ENCODE peak calls at places on chromosomes 12 and 14, in eight cellular contexts. M is naive B cell, K is WTC11, C is NCI-H748 treated with DMSO at 0.1 percent for 48 hours, I is RCC 7860, Y is amniotic stem cell, G is cardiac muscle cell, V is left colon. Z is an unnamed sample.

GRCh38 chr12:946212-946611 is 3.3 kb downstream of the RAD52 start:
- DNase-seq in C (no peak), I (no peak), G (peak; percentile 13), M (no peak), V (no peak), Y (no peak), K (no peak), Z (no peak)

GRCh38 chr12:87618199-87618598 is 411.0 kb downstream of the C12orf50 start:
- DNase-seq in K (no peak), M (no peak), G (peak; percentile 20), I (no peak), Y (no peak), C (no peak), V (no peak), Z (no peak)

GRCh38 chr12:117501470-117501869 is 140.0 kb upstream of the NOS1 start:
- DNase-seq in I (no peak), V (peak; percentile 43), G (peak; percentile 1), C (no peak), M (no peak), Y (no peak), K (no peak), Z (no peak)

GRCh38 chr14:87868920-87869319 is 124.1 kb downstream of the GALC start:
- DNase-seq in G (no peak), M (no peak), Y (no peak), V (no peak), I (peak; percentile 3), K (no peak), C (no peak), Z (peak; percentile 39)

GRCh38 chr12:203462-204260 is 10.3 kb downstream of the SLC6A12 start:
- DNase-seq in C (no peak), M (no peak), Y (no peak), G (peak; percentile 31), K (peak; percentile 59), I (no peak), V (no peak), Z (no peak)

GRCh38 chr12:132561784-132562156 is 48.6 kb downstream of the LRCOL1 start:
- DNase-seq in M (peak; percentile 23), K (peak; percentile 77), C (no peak), Y (no peak), G (no peak), V (no peak), I (no peak), Z (peak; percentile 6)

GRCh38 chr14:60658116-60658515 is 8.8 kb upstream of the SIX1 start:
- DNase-seq in C (peak; percentile 20), G (no peak), Y (no peak), I (no peak), K (no peak), V (no peak), M (no peak), Z (no peak)

GRCh38 chr12:75305412-75306332 is 24.5 kb downstream of the CAPS2 start:
- DNase-seq in G (no peak), C (no peak), I (no peak), Y (no peak), V (no peak), M (no peak), K (no peak), Z (no peak)

GRCh38 chr12:124759841-124760508 is 103.7 kb downstream of the SCARB1 start:
- DNase-seq in M (no peak), Y (no peak), C (no peak), V (no peak), K (no peak), I (no peak), G (no peak), Z (no peak)

GRCh38 chr14:26528415-26529182 is 69.2 kb downstream of the NOVA1 start:
- DNase-seq in V (peak; percentile 31), G (peak; percentile 86), Y (no peak), M (no peak), I (no peak), C (no peak), K (no peak), Z (no peak)

GRCh38 chr12:31931796-31932715 is 27.2 kb upstream of the RESF1 start:
- DNase-seq in V (no peak), K (no peak), Y (no peak), G (no peak), C (no peak), M (no peak), I (no peak), Z (no peak)

GRCh38 chr12:32947203-32947795 is 50.7 kb upstream of the PKP2 start:
- DNase-seq in G (peak; percentile 34), V (no peak), M (no peak), Y (no peak), K (no peak), C (peak; percentile 95), I (peak; percentile 8), Z (peak; percentile 28)

GRCh38 chr12:55931780-55932545 is 1.0 kb downstream of the DGKA start:
- DNase-seq in C (no peak), G (peak; percentile 50), V (peak; percentile 68), M (peak; percentile 25), Y (peak; percentile 16), K (peak; percentile 65), I (no peak), Z (peak; percentile 26)

GRCh38 chr12:118189761-118190181 is 53.8 kb downstream of the PEBP1 start:
- DNase-seq in Y (no peak), I (no peak), V (no peak), C (peak; percentile 59), M (no peak), G (peak; percentile 71), K (peak; percentile 48), Z (peak; percentile 58)

GRCh38 chr12:31922341-31923062 is 36.7 kb upstream of the RESF1 start:
- DNase-seq in I (peak; percentile 70), V (no peak), K (no peak), G (peak; percentile 37), M (no peak), C (no peak), Y (no peak), Z (no peak)

GRCh38 chr12:98490491-98491453 is 24.6 kb upstream of the TMPO start:
- DNase-seq in Y (peak; percentile 71), K (peak; percentile 94), M (peak; percentile 76), I (peak; percentile 78), G (peak; percentile 93), V (peak; percentile 79), C (peak; percentile 85), Z (peak; percentile 97)

GRCh38 chr12:121388421-121388981 is 11.4 kb upstream of the RNF34 start:
- DNase-seq in M (no peak), Y (no peak), I (peak; percentile 15), V (no peak), K (no peak), G (peak; percentile 60), C (no peak), Z (no peak)

GRCh38 chr12:2862876-2863275 is 6.0 kb upstream of the TEX52 start:
- DNase-seq in M (no peak), Y (no peak), G (no peak), C (no peak), K (no peak), I (no peak), V (no peak), Z (no peak)

GRCh38 chr14:59283380-59283779 is 94.9 kb downstream of the DAAM1 start:
- DNase-seq in V (no peak), I (no peak), Y (no peak), K (no peak), G (peak; percentile 52), C (no peak), M (no peak), Z (peak; percentile 88)

GRCh38 chr12:100251917-100252316 is 15.0 kb downstream of the DEPDC4 start:
- DNase-seq in M (no peak), I (peak; percentile 64), C (no peak), K (no peak), Y (no peak), G (no peak), V (no peak), Z (peak; percentile 82)

GRCh38 chr12:13124661-13125505 is 21.4 kb upstream of the GSG1 start:
- DNase-seq in I (peak; percentile 50), V (no peak), K (no peak), Y (no peak), G (peak; percentile 84), M (no peak), C (no peak), Z (peak; percentile 77)

GRCh38 chr12:103877934-103878510 is 37.0 kb upstream of the NT5DC3 start:
- DNase-seq in G (peak; percentile 78), C (peak; percentile 75), V (peak; percentile 46), I (peak; percentile 44), Y (peak; percentile 58), K (peak; percentile 43), M (peak; percentile 38), Z (peak; percentile 72)

GRCh38 chr14:96176811-96177211 is 27.8 kb upstream of the BDKRB2 start:
- DNase-seq in V (peak; percentile 59), C (no peak), G (peak; percentile 96), I (no peak), M (no peak), Y (peak; percentile 18), K (no peak), Z (no peak)

GRCh38 chr14:76011959-76012802 is 26.6 kb downstream of the IFT43 start:
- DNase-seq in G (peak; percentile 34), K (no peak), I (no peak), Y (no peak), V (no peak), M (no peak), C (no peak), Z (no peak)

GRCh38 chr14:88437659-88438058 is 52.2 kb downstream of the SPATA7 start:
- DNase-seq in G (no peak), V (no peak), Y (no peak), I (no peak), K (no peak), C (no peak), M (no peak), Z (no peak)

GRCh38 chr12:1830401-1830845 is 10.1 kb downstream of the LRTM2 start:
- DNase-seq in V (no peak), K (no peak), C (no peak), Y (no peak), M (no peak), I (no peak), G (no peak), Z (no peak)

GRCh38 chr14:31864937-31865855 is 211.9 kb upstream of the ARHGAP5 start:
- DNase-seq in V (no peak), Y (no peak), C (no peak), G (no peak), M (no peak), K (no peak), I (no peak), Z (no peak)

GRCh38 chr14:53963491-53964227 is 7.0 kb upstream of the BMP4 start:
- DNase-seq in I (no peak), K (peak; percentile 55), Y (no peak), G (peak; percentile 50), M (no peak), C (peak; percentile 20), V (peak; percentile 34), Z (peak; percentile 20)

GRCh38 chr12:86170051-86170450 is 86.1 kb downstream of the MGAT4C start:
- DNase-seq in K (no peak), G (no peak), Y (no peak), M (no peak), C (no peak), V (no peak), I (no peak), Z (no peak)

GRCh38 chr12:100359822-100360221 is 2.9 kb downstream of the SLC17A8 start:
- DNase-seq in V (no peak), C (no peak), K (no peak), G (peak; percentile 19), Y (no peak), M (no peak), I (no peak), Z (peak; percentile 80)

GRCh38 chr14:67435603-67436002 is 23.6 kb upstream of the PLEK2 start:
- DNase-seq in I (no peak), M (no peak), V (no peak), K (no peak), Y (no peak), G (no peak), C (no peak), Z (no peak)

GRCh38 chr12:12560587-12561304 is 1.9 kb downstream of the DUSP16 start:
- DNase-seq in K (no peak), C (peak; percentile 27), M (peak; percentile 45), Y (peak; percentile 34), G (peak; percentile 76), I (peak; percentile 57), V (peak; percentile 65), Z (peak; percentile 78)

GRCh38 chr14:68541128-68541896 is 251.6 kb downstream of the ZFP36L1 start:
- DNase-seq in M (no peak), V (no peak), G (no peak), I (no peak), Y (no peak), C (no peak), K (no peak), Z (no peak)

GRCh38 chr12:87270894-87271293 is 758.3 kb downstream of the C12orf50 start:
- DNase-seq in I (peak; percentile 60), K (no peak), M (no peak), Y (peak; percentile 37), G (peak; percentile 34), V (no peak), C (no peak), Z (peak; percentile 84)

Z was measured in kidney glomerular epithelial cell.